ENCODE peak calls at places on chromosome 13, in six cellular contexts. R, H, P, E, Q and T are unnamed samples.

GRCh38 chr13:37701972-37702371 is 103.4 kb upstream of the POSTN start:
- DNase-seq in P (no peak), Q (no peak), R (no peak), E (peak; percentile 99), H (peak; percentile 96), T (no peak)

GRCh38 chr13:100667894-100668293 is 6.7 kb downstream of the TMTC4 start:
- DNase-seq in H (no peak), E (no peak), Q (no peak), P (no peak), R (no peak), T (no peak)

GRCh38 chr13:76216729-76217128 is 580.6 kb downstream of the LMO7 start:
- DNase-seq in P (no peak), E (no peak), R (no peak), H (no peak), Q (no peak), T (no peak)

GRCh38 chr13:75959861-75960481 is 323.8 kb downstream of the LMO7 start:
- DNase-seq in E (no peak), H (no peak), P (no peak), R (no peak), Q (no peak), T (no peak)

GRCh38 chr13:67308004-67308772 is 78.1 kb upstream of the PCDH9 start:
- DNase-seq in E (no peak), Q (no peak), H (no peak), P (no peak), R (no peak), T (no peak)

GRCh38 chr13:27496851-27497250 is 46.5 kb upstream of the MTIF3 start:
- DNase-seq in H (no peak), E (no peak), R (no peak), Q (no peak), P (no peak), T (no peak)

GRCh38 chr13:19781526-19781925 is 1.2 kb downstream of the PSPC1 start:
- DNase-seq in E (no peak), Q (no peak), R (no peak), H (peak; percentile 9), P (no peak), T (no peak)

GRCh38 chr13:111874981-111875380 is 192.0 kb upstream of the SOX1 start:
- DNase-seq in Q (no peak), R (no peak), H (no peak), P (no peak), E (no peak), T (no peak)

GRCh38 chr13:110524484-110525254 is 36.9 kb downstream of the RAB20 start:
- DNase-seq in H (no peak), P (no peak), Q (no peak), E (no peak), R (peak; percentile 83), T (no peak)

GRCh38 chr13:29964181-29964845 is 113.9 kb upstream of the UBL3 start:
- DNase-seq in P (no peak), R (no peak), Q (no peak), H (no peak), E (no peak), T (peak; percentile 41)

GRCh38 chr13:112066624-112067004 is 335 bp upstream of the SOX1 start:
- DNase-seq in H (peak; percentile 6), P (peak; percentile 88), R (peak; percentile 57), Q (peak; percentile 74), E (no peak), T (no peak)

GRCh38 chr13:67048084-67048792 is 181.9 kb downstream of the PCDH9 start:
- DNase-seq in E (peak; percentile 93), R (no peak), H (peak; percentile 80), Q (no peak), P (no peak), T (no peak)

GRCh38 chr13:103573446-103573845 is 507.2 kb upstream of the SLC10A2 start:
- DNase-seq in R (no peak), E (no peak), H (no peak), Q (no peak), P (no peak), T (no peak)

GRCh38 chr13:31521466-31521865 is 217.9 kb upstream of the RXFP2 start:
- DNase-seq in Q (no peak), E (no peak), R (no peak), H (no peak), P (no peak), T (no peak)

GRCh38 chr13:30711375-30711774 is 24.0 kb upstream of the ALOX5AP start:
- DNase-seq in P (no peak), R (no peak), H (peak; percentile 97), E (peak; percentile 88), Q (no peak), T (no peak)

GRCh38 chr13:40608308-40608707 is 58.1 kb downstream of the FOXO1 start:
- DNase-seq in R (no peak), E (no peak), P (no peak), Q (no peak), H (no peak), T (no peak)
- H3K4me1 ChIP-seq in R (peaks cover 3% of the 10 kb centered on the region), E (no peaks in the 10 kb centered on the region), P (no peaks in the 10 kb centered on the region), Q (peaks cover 92% of the 10 kb centered on the region), H (no peaks in the 10 kb centered on the region), T (peaks cover 4% of the 10 kb centered on the region)

GRCh38 chr13:46656786-46657185 is 103.8 kb downstream of the LRCH1 start:
- DNase-seq in E (no peak), Q (no peak), P (no peak), H (no peak), R (no peak), T (no peak)

GRCh38 chr13:46660408-46660807 is 107.4 kb downstream of the LRCH1 start:
- DNase-seq in H (no peak), E (no peak), P (no peak), R (no peak), Q (no peak), T (no peak)

GRCh38 chr13:46655727-46656180 is 102.8 kb downstream of the LRCH1 start:
- DNase-seq in E (no peak), Q (no peak), P (peak; percentile 23), H (no peak), R (no peak), T (no peak)

GRCh38 chr13:46659413-46660065 is 106.6 kb downstream of the LRCH1 start:
- DNase-seq in P (no peak), H (no peak), E (no peak), R (no peak), Q (no peak), T (no peak)

GRCh38 chr13:46654956-46655726 is 102.2 kb downstream of the LRCH1 start:
- DNase-seq in P (no peak), Q (no peak), R (no peak), E (no peak), H (no peak), T (no peak)
- H3K27ac ChIP-seq in P (no peak overlapping the region), Q (peak overlapping the region; percentile 50), R (peak overlapping the region; percentile 71), E (no peak overlapping the region), H (peak overlapping the region; percentile 66), T (no peak overlapping the region)

GRCh38 chr13:48492123-48493075 is 40.5 kb downstream of the RCBTB2 start:
- DNase-seq in H (peak; percentile 51), Q (peak; percentile 81), E (peak; percentile 18), R (peak; percentile 88), P (no peak), T (no peak)

GRCh38 chr13:48489003-48489402 is 43.9 kb downstream of the RCBTB2 start:
- DNase-seq in P (no peak), R (no peak), Q (no peak), H (no peak), E (no peak), T (no peak)

GRCh38 chr13:48491423-48492122 is 41.3 kb downstream of the RCBTB2 start:
- DNase-seq in R (no peak), E (peak; percentile 22), Q (no peak), P (no peak), H (no peak), T (no peak)

GRCh38 chr13:48489666-48490065 is 43.2 kb downstream of the RCBTB2 start:
- DNase-seq in P (no peak), H (no peak), E (no peak), Q (no peak), R (no peak), T (no peak)

GRCh38 chr13:48490241-48490640 is 42.6 kb downstream of the RCBTB2 start:
- DNase-seq in P (no peak), E (no peak), Q (no peak), H (no peak), R (no peak), T (no peak)
- H3K4me1 ChIP-seq in P (no peaks in the 10 kb centered on the region), E (no peaks in the 10 kb centered on the region), Q (peaks cover 3% of the 10 kb centered on the region), H (no peaks in the 10 kb centered on the region), R (no peaks in the 10 kb centered on the region), T (no peaks in the 10 kb centered on the region)

GRCh38 chr13:83941669-83942335 is 59.5 kb upstream of the SLITRK1 start:
- DNase-seq in R (no peak), E (no peak), P (peak; percentile 12), Q (no peak), H (no peak), T (no peak)
- H3K27ac ChIP-seq in R (no peak overlapping the region), E (no peak overlapping the region), P (peak overlapping the region; percentile 61), Q (no peak overlapping the region), H (no peak overlapping the region), T (no peak overlapping the region)

GRCh38 chr13:94672400-94672799 is 39.9 kb downstream of the SOX21 start:
- DNase-seq in Q (no peak), R (no peak), P (no peak), H (no peak), E (no peak), T (no peak)
- H3K4me1 ChIP-seq in Q (no peaks in the 10 kb centered on the region), R (no peaks in the 10 kb centered on the region), P (peaks cover 34% of the 10 kb centered on the region), H (no peaks in the 10 kb centered on the region), E (no peaks in the 10 kb centered on the region), T (no peaks in the 10 kb centered on the region)

DNA sequence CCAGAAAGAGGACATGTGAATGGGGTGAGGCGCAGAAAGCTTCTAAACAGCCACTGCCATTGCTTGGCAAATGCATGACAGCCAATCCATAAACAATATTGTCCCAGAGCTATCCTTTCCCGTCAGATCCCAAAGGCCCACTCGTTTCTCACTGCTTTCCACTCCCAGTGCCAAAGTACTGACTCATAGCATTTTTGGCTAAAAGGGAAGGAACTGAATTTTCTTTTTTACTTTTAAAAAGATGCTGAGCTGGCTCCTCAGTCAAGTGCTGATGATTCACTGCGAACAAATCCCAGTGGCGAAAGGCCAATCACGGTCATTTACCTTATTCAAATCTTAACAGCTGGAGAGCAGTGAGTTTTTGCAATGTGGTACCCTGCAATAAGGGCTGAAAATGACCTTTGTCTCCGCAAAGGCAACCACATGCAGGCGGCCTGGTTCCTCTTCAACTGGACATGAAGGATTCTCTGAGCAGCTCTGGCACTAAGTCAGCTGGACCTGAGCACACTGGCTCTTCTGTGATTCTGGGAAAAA is 151.7 kb downstream of the DCLK1 start:
- DNase-seq in H (peak; percentile 11), R (peak; percentile 69), E (peak; percentile 83), Q (peak; percentile 81), P (no peak), T (no peak)
- H3K27ac ChIP-seq in H (peak overlapping the region; percentile 10), R (peak overlapping the region; percentile 40), E (no peak overlapping the region), Q (peak overlapping the region; percentile 71), P (no peak overlapping the region), T (no peak overlapping the region)

GRCh38 chr13:41613984-41614581 is 156.7 kb downstream of the RGCC start:
- DNase-seq in Q (peak; percentile 68), P (peak; percentile 2), R (peak; percentile 77), E (peak; percentile 96), H (peak; percentile 91), T (no peak)
- H3K4me1 ChIP-seq in Q (peaks cover 5% of the 10 kb centered on the region), P (no peaks in the 10 kb centered on the region), R (peaks cover 13% of the 10 kb centered on the region), E (peaks cover 29% of the 10 kb centered on the region), H (peaks cover 14% of the 10 kb centered on the region), T (no peaks in the 10 kb centered on the region)

DNA sequence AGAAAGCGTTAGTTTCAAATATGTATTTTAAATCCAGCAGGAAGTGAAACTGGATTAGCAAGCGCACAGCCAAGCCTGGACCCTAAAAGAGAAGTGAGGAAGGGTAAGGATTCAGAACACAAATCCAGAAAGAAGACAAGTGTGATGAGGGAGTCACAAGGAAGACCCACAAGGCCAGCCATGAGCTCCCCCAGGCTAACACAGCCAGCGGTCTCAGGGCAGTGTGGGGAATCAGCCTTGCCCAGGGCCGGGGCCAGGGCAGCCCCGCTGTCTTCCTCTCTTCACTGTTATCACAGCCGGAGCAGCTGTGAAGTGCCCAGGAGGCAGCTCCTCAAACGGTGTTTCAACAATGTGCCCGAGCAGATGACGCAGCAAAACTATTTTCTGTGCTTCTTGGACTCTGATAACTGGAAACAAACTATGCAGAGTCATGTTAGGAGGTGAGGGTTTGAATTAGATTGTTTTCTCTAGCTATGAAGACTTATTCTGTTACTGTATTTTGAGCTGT is 12.2 kb upstream of the CDC16 start:
- DNase-seq in R (no peak), Q (no peak), H (no peak), P (no peak), E (peak; percentile 48), T (no peak)
- H3K27ac ChIP-seq in R (no peak overlapping the region), Q (no peak overlapping the region), H (peak overlapping the region; percentile 19), P (no peak overlapping the region), E (no peak overlapping the region), T (no peak overlapping the region)